ENCODE peak calls at places on chromosomes 3 and 15, in six cellular contexts. V, U, D, H, M and W are unnamed samples.

GRCh38 chr3:118943597-118943996 is 91.0 kb downstream of the IGSF11 start:
- DNase-seq in V (no peak), U (no peak), D (no peak), H (no peak), M (no peak), W (no peak)

GRCh38 chr15:66724732-66725467 is 22.9 kb downstream of the SMAD6 start:
- DNase-seq in V (no peak), U (no peak), D (no peak), H (no peak), M (peak), W (peak)

GRCh38 chr15:79673416-79674123 is 223.2 kb downstream of the MTHFS start:
- DNase-seq in V (peak), U (no peak), D (peak), H (peak), M (peak), W (no peak)

GRCh38 chr15:31299588-31300207 is 26.9 kb upstream of the KLF13 start:
- DNase-seq in V (no peak), U (no peak), D (no peak), H (no peak), M (no peak), W (peak)

GRCh38 chr15:65292938-65293518 is 2.8 kb upstream of the RNU5A-1 start:
- DNase-seq in V (no peak), U (no peak), D (no peak), H (no peak), M (no peak), W (no peak)

GRCh38 chr3:8266679-8267267 is 234.8 kb upstream of the LMCD1 start:
- DNase-seq in V (no peak), U (no peak), D (no peak), H (no peak), M (no peak), W (no peak)

GRCh38 chr3:30342319-30343060 is 263.9 kb upstream of the TGFBR2 start:
- DNase-seq in V (peak), U (peak), D (peak), H (peak), M (peak), W (no peak)

GRCh38 chr15:78618490-78618934 is 2.3 kb downstream of the CHRNA3 start:
- DNase-seq in V (peak), U (peak), D (peak), H (peak), M (peak), W (peak)

GRCh38 chr3:173938159-173938558 is 540.6 kb downstream of the NLGN1 start:
- DNase-seq in V (peak), U (no peak), D (no peak), H (peak), M (peak), W (no peak)

GRCh38 chr3:173465112-173465511 is 67.6 kb downstream of the NLGN1 start:
- DNase-seq in V (peak), U (no peak), D (no peak), H (peak), M (peak), W (no peak)

GRCh38 chr3:181432992-181433391 is 278.7 kb upstream of the SOX2 start:
- DNase-seq in V (no peak), U (no peak), D (no peak), H (no peak), M (no peak), W (no peak)
- TF ChIP-seq CTCF in V (no peak), U (no peak), D (no peak), H (no peak), M (no peak), W (no peak)

GRCh38 chr3:127369356-127369935 is 81.6 kb upstream of the PRR20G start:
- DNase-seq in V (no peak), U (no peak), D (no peak), H (no peak), M (no peak), W (no peak)

GRCh38 chr3:127365383-127365782 is 77.5 kb upstream of the PRR20G start:
- DNase-seq in V (no peak), U (no peak), D (no peak), H (no peak), M (no peak), W (no peak)

GRCh38 chr3:127368186-127369032 is 80.6 kb upstream of the PRR20G start:
- DNase-seq in V (no peak), U (no peak), D (no peak), H (no peak), M (no peak), W (no peak)

GRCh38 chr3:127367593-127367992 is 79.7 kb upstream of the PRR20G start:
- DNase-seq in V (no peak), U (no peak), D (no peak), H (no peak), M (no peak), W (no peak)

GRCh38 chr3:127366383-127366782 is 78.5 kb upstream of the PRR20G start:
- DNase-seq in V (no peak), U (no peak), D (no peak), H (no peak), M (no peak), W (no peak)
- TF ChIP-seq CTCF in V (peak), U (peak), D (no peak), H (peak), M (peak), W (peak)

GRCh38 chr3:139286825-139287224 is 57.0 kb upstream of the MRPS22 start:
- DNase-seq in V (no peak), U (no peak), D (no peak), H (no peak), M (no peak), W (no peak)

GRCh38 chr3:139286241-139286640 is 57.6 kb upstream of the MRPS22 start:
- DNase-seq in V (no peak), U (no peak), D (no peak), H (no peak), M (no peak), W (no peak)

GRCh38 chr3:139289866-139290524 is 53.8 kb upstream of the MRPS22 start:
- DNase-seq in V (no peak), U (no peak), D (no peak), H (no peak), M (no peak), W (no peak)

GRCh38 chr3:139287557-139287956 is 56.3 kb upstream of the MRPS22 start:
- DNase-seq in V (no peak), U (no peak), D (no peak), H (no peak), M (no peak), W (no peak)

DNA sequence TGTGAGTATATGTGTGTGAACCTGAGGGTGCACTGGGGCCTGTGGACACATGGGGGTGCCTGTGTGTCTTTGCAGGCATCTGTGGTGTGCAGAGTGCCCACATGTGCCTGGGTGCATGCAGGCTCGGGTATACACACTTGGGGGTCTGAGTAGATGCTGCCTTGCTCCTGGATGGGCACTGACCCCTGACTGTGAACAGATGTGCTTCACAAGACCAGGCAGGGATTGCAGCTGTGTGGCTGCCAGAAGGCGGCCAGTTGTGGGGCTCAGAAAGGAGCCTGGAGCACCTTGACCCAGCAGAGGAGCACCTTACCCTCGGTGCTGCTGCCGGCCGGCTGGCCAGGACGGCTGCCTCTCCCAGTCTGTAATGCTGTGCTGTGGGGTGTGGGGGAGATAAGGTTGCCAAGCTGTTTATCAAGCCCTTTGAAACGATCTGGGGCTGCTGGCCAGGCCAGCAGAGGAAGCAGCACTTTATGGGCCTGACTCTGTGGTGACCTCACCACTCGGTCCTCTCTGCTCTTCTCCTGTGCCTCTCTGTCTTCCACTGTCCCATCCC is 55.5 kb upstream of the MRPS22 start:
- DNase-seq in V (no peak), U (no peak), D (no peak), H (no peak), M (peak), W (no peak)
- TF ChIP-seq CTCF in V (peak), U (peak), D (no peak), H (peak), M (peak), W (no peak)

DNA sequence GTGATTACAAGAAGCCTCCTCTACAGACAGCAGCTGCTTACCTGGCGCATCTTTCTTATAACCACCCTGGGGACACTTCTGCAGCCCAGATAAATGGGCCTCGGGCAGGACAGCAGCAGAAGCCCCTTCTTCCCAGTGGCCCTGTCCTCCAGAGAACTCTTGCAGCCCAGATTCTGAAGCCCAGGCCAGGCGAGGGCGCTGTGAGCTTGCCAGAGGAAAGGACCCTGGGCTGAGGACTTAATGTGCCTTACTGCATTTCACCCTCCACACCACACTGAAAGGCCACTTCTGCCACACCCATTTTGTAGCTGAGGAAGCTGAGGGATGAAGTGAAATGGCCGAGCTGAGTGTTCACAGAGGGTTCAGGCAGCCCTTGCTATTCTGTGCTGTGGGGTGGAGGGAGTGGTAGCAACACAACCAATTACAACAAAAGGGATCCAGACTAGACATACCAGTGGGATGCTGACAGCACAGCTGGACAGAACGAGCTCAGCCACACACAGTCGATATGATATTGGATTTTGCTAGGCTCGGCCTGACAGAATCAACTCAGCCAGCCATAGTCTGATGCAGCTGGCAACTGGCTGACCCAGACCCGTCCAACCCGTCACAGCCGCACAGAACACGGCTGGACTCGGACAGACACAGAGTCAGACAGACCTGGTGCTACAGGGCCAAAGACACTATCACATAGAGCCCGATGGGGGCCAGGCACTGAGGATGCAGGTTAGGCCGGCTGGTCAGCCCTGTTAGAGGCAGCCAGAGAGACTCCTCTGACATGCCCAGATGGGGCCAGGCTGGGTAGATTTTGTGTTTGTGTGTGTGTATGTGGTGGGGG is 7.3 kb downstream of the ACOX2 start:
- DNase-seq in V (no peak), U (peak), D (no peak), H (no peak), M (no peak), W (peak)
- TF ChIP-seq CTCF in V (peak), U (peak), D (peak), H (peak), M (peak), W (peak)

GRCh38 chr3:127457094-127457475 is 133.4 kb downstream of the TPRA1 start:
- DNase-seq in V (peak), U (no peak), D (no peak), H (peak), M (peak), W (no peak)

GRCh38 chr3:127459891-127460290 is 130.6 kb downstream of the TPRA1 start:
- DNase-seq in V (no peak), U (no peak), D (no peak), H (no peak), M (no peak), W (no peak)

GRCh38 chr3:127457746-127458145 is 132.8 kb downstream of the TPRA1 start:
- DNase-seq in V (no peak), U (no peak), D (no peak), H (no peak), M (no peak), W (no peak)

GRCh38 chr3:127459205-127459604 is 131.3 kb downstream of the TPRA1 start:
- DNase-seq in V (no peak), U (no peak), D (no peak), H (no peak), M (no peak), W (no peak)

GRCh38 chr3:127458698-127459097 is 131.8 kb downstream of the TPRA1 start:
- DNase-seq in V (no peak), U (no peak), D (no peak), H (no peak), M (no peak), W (no peak)
- TF ChIP-seq CTCF in V (no peak), U (no peak), D (no peak), H (no peak), M (no peak), W (no peak)